ENCODE peak calls at places on chromosomes 16 and 17, in five cellular contexts. M is HFF-Myc, P is choroid plexus epithelial cell, T is AG09319, D is HFFc6. Y is an unnamed sample.

GRCh38 chr17:15273141-15273793 is 8.1 kb upstream of the PMP22 start:
- DNase-seq in T (no peak), M (peak; percentile 73), P (peak; percentile 98), D (peak; percentile 97), Y (peak; percentile 81)

GRCh38 chr16:46746821-46747776 is 1.0 kb downstream of the MYLK3 start:
- DNase-seq in D (no peak), M (no peak), P (no peak), T (no peak), Y (no peak)

GRCh38 chr17:78802459-78802858 is 20.4 kb upstream of the CYTH1 start:
- DNase-seq in D (no peak), M (no peak), T (no peak), P (no peak), Y (no peak)

GRCh38 chr16:81567987-81568748 is 123.6 kb downstream of the CMIP start:
- DNase-seq in D (peak; percentile 76), T (peak; percentile 24), M (no peak), P (peak; percentile 24), Y (peak; percentile 86)

GRCh38 chr17:21678451-21679081 is 13.8 kb upstream of the KCNJ18 start:
- DNase-seq in P (no peak), D (no peak), T (no peak), M (no peak), Y (no peak)

GRCh38 chr16:84225571-84225970 is 14.2 kb downstream of the KCNG4 start:
- DNase-seq in P (no peak), M (no peak), T (no peak), D (no peak), Y (no peak)

GRCh38 chr17:55289978-55290377 is 25.2 kb downstream of the HLF start:
- DNase-seq in T (no peak), P (no peak), D (no peak), M (no peak), Y (no peak)

GRCh38 chr17:50879086-50879485 is 12.9 kb upstream of the TOB1 start:
- DNase-seq in D (no peak), P (no peak), M (no peak), T (no peak), Y (no peak)

GRCh38 chr16:84387021-84387420 is 18.7 kb downstream of the ATP2C2 start:
- DNase-seq in D (no peak), P (no peak), T (no peak), M (no peak), Y (no peak)

GRCh38 chr16:47956881-47957280 is 198.9 kb downstream of the ABCC12 start:
- DNase-seq in D (no peak), P (no peak), M (no peak), T (no peak), Y (no peak)

GRCh38 chr17:63516910-63517824 is 6.0 kb upstream of the KCNH6 start:
- DNase-seq in T (no peak), M (no peak), P (peak; percentile 26), D (peak; percentile 68), Y (peak; percentile 61)

GRCh38 chr17:9232591-9233270 is 211.4 kb downstream of the NTN1 start:
- DNase-seq in M (no peak), T (no peak), D (no peak), P (peak; percentile 18), Y (no peak)

GRCh38 chr16:50612849-50613198 is 64.6 kb downstream of the NKD1 start:
- DNase-seq in M (no peak), P (no peak), D (no peak), T (no peak), Y (no peak)

GRCh38 chr16:50610331-50611262 is 62.4 kb downstream of the NKD1 start:
- DNase-seq in T (no peak), D (no peak), P (no peak), M (no peak), Y (no peak)

GRCh38 chr16:50611995-50612848 is 64.0 kb downstream of the NKD1 start:
- DNase-seq in T (no peak), D (no peak), M (no peak), P (no peak), Y (no peak)

GRCh38 chr16:50613281-50613991 is 65.2 kb downstream of the NKD1 start:
- DNase-seq in M (no peak), D (no peak), T (no peak), P (peak; percentile 20), Y (no peak)

GRCh38 chr16:50611332-50611934 is 63.2 kb downstream of the NKD1 start:
- DNase-seq in T (no peak), M (no peak), P (peak; percentile 27), D (no peak), Y (peak; percentile 25)
- TF ChIP-seq CTCF in T (no peak), M (no peak), P (peak; percentile 22), D (no peak), Y (no peak)

DNA sequence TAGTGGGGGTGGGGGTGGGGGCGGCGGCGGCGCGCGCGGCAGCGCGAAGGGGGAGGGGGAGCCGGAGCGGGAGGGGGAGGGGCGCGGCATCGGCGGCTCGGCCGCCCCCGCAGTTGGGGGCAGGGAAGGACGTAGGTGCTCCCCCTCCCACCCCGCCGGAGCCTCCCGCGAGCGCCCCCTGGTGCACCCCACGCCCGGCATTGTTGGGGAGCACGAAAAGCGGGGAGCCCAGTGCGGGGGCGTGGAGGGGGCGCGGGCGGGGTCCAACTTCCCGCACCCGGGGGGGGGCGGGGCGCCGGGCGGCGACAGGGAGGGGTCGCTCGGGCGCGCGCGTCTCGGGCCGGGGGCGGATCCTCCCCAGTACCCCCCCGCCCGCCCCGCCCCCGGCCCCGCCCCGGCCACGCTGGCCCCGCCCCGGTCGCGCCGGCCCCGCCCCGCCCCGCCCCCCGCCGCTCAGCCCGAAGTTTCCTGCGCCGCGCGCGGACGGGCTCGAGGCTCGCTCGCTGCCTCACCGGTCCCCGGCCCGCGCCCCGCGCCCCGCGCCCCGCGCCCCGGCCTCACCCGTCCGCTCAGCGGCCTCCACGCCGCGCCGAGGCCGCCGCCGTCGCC is at the start of gene CACNA1H:
- DNase-seq in D (no peak), P (no peak), M (no peak), T (no peak), Y (no peak)
- TF ChIP-seq CTCF in D (peak; percentile 44), P (peak; percentile 15), M (peak; percentile 3), T (peak; percentile 14), Y (no peak)

DNA sequence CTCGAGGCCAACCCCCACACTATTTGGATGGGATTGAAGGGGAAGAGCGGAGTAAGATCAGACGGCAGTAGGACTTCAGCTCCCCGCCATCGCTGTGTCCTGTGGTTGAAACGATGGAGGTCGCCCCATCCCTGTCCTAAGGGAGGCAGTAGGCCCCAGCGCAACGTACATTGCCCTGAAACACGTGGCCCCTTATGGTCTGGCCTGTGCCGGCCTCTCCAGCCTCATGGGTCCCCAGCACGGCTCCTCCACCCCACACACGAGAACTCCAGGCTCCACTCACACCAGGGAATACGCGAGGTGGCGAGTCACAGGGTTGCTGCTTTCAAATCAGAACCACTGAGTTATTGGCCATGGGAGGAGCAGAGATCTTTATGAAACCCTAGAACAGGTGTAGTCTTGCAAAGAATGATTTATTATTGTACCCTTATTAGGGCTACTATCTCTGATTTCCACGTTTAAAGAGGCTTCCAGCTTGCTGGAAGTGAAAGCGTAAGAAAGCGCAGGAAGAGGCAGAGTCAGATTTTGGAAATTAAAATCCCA is 669 bp upstream of the DCTPP1 start:
- DNase-seq in D (no peak), T (no peak), P (no peak), M (no peak), Y (no peak)
- TF ChIP-seq CTCF in D (peak; percentile 62), T (no peak), P (no peak), M (no peak), Y (no peak)

GRCh38 chr16:7318661-7319060 is 14.0 kb upstream of the RBFOX1 start:
- DNase-seq in M (no peak), T (no peak), P (no peak), D (no peak), Y (no peak)

GRCh38 chr16:7317982-7318381 is 14.7 kb upstream of the RBFOX1 start:
- DNase-seq in P (no peak), D (no peak), M (no peak), T (no peak), Y (no peak)

GRCh38 chr16:7319514-7319913 is 13.1 kb upstream of the RBFOX1 start:
- DNase-seq in P (no peak), D (no peak), T (no peak), M (no peak), Y (no peak)

GRCh38 chr16:7324306-7324705 is 8.3 kb upstream of the RBFOX1 start:
- DNase-seq in T (no peak), M (no peak), P (no peak), D (no peak), Y (no peak)

DNA sequence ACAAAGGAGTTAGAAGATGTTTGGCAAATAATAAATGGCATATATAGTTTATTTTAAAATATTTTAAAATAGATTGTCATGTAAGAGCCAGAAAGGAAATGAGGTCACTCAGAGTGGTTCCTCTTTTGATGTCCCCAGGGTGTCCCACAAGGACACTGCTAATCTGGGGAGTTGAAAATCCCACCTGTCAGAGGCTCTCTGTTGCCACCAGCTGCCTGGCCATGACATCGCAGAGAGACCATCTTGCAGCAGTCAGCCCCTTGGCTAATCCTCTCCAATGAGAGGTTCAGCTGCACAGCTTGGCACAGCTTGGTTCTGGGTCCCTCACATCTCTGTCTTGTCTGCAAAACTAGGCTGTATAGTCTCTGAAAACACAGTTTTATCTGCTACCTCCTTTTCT is 11.0 kb upstream of the RBFOX1 start:
- DNase-seq in T (no peak), P (no peak), M (no peak), D (no peak), Y (no peak)
- TF ChIP-seq CTCF in T (no peak), P (no peak), M (no peak), D (no peak), Y (no peak)

GRCh38 chr16:20740007-20740883 is 1.4 kb downstream of the THUMPD1 start:
- DNase-seq in P (peak; percentile 25), T (no peak), M (no peak), D (peak; percentile 6), Y (peak; percentile 30)
- TF ChIP-seq CTCF in P (peak; percentile 52), T (peak; percentile 28), M (peak; percentile 40), D (peak; percentile 74), Y (peak; percentile 32)

DNA sequence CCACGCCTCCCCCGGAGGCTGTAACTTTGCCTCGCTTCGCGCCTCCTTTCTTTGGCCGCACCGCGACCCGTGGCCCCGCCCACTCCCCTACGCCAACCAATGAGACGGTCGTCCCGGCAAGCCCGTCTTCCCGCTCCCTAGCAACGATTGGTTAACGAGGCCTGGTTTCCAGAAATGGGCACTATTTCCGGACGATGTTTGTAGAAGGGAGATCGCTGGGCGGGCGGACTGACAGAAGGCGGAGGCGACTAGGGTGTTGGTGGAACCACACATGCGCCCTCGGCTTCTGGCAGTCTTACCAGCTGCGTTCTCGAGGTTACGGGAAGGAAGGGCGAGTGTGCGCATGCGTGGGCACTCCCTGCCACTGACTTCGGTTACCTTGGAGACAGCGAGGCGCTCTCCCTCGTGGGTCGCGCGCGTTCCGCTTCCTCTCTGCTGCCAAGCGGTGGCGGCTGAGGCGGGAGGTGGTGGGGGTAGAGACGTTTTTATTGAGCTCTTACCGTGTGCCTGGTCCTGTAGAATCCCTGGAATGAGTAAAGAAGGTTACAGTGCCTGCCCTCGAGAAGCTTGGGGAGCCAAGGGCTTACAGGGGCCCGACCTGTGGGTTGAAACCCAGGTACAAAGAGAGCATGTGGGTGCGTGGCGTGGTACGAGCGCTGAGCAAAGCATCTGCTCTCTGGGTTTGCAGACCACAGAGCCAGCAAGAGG is 447 bp upstream of the MAP3K14 start:
- DNase-seq in M (peak; percentile 100), P (peak; percentile 100), T (peak; percentile 100), D (peak; percentile 100), Y (peak; percentile 100)
- TF ChIP-seq CTCF in M (no peak), P (no peak), T (no peak), D (no peak), Y (no peak)